ENCODE peak calls at places on chromosomes 3 and 15, in nine cellular contexts. P, X, B, Y, J, G, U, F and W are unnamed samples.
A peak's percentile ranks its signal among the peaks of the same experiment; 100 is the strongest.

GRCh38 chr3:23888617-23889228 is 28.1 kb downstream of the NKIRAS1 start:
- DNase-seq in P (no peak), X (no peak), B (peak; percentile 48), Y (peak; percentile 71), J (peak; percentile 67), G (no peak), U (peak; percentile 30), F (no peak), W (no peak)

GRCh38 chr3:27022096-27022761 is 347.0 kb downstream of the NEK10 start:
- DNase-seq in P (no peak), X (no peak), B (no peak), Y (no peak), J (no peak), G (no peak), U (no peak), F (no peak), W (no peak)

GRCh38 chr3:43153189-43154083 is 47.6 kb upstream of the POMGNT2 start:
- DNase-seq in P (no peak), X (no peak), B (no peak), Y (peak; percentile 74), J (peak; percentile 95), G (peak; percentile 53), U (no peak), F (peak; percentile 52), W (no peak)

GRCh38 chr3:99974989-99975388 is 139.3 kb downstream of the FILIP1L start:
- DNase-seq in P (no peak), X (no peak), B (no peak), Y (no peak), J (no peak), G (no peak), U (no peak), F (no peak), W (no peak)

GRCh38 chr3:111735271-111735758 is 123.8 kb upstream of the PHLDB2 start:
- DNase-seq in P (no peak), X (no peak), B (no peak), Y (peak; percentile 95), J (peak; percentile 89), G (no peak), U (no peak), F (no peak), W (no peak)

GRCh38 chr3:115248274-115248673 is 101.2 kb upstream of the ZBTB20 start:
- DNase-seq in P (no peak), X (no peak), B (no peak), Y (peak; percentile 52), J (peak; percentile 60), G (no peak), U (no peak), F (no peak), W (no peak)

GRCh38 chr3:23333633-23334032 is 130.5 kb downstream of the UBE2E2 start:
- DNase-seq in P (no peak), X (no peak), B (no peak), Y (no peak), J (no peak), G (no peak), U (no peak), F (no peak), W (no peak)

GRCh38 chr15:51132384-51133139 is 37.9 kb upstream of the TNFAIP8L3 start:
- DNase-seq in P (no peak), X (peak; percentile 23), B (peak; percentile 16), Y (peak; percentile 100), J (peak; percentile 97), G (no peak), U (peak; percentile 51), F (peak; percentile 55), W (peak; percentile 57)

GRCh38 chr3:105417538-105418289 is 51.0 kb downstream of the ALCAM start:
- DNase-seq in P (no peak), X (no peak), B (peak; percentile 2), Y (peak; percentile 35), J (peak; percentile 30), G (no peak), U (no peak), F (no peak), W (no peak)

GRCh38 chr3:133572158-133573053 is 1.1 kb upstream of the CDV3 start:
- DNase-seq in P (no peak), X (no peak), B (peak; percentile 91), Y (peak; percentile 71), J (peak; percentile 60), G (no peak), U (no peak), F (no peak), W (no peak)

DNA sequence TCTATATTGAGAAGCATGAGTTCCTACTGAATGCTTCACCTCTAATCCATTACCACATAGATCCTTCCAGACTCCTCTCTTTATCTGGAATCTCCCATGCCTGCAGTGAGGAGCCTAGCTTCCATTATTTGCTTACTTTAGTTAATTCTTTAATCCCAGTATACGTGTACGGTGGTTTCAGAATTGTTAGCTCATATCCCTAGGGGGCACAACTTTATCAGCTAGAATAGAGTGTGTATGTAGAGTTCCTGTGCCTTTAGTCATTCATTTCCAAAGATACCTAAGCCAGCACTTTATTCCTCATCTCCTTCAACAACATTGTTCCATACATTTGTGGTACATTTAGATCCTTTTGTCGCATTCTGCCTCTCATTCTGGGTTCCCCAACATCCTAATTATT is 226.0 kb downstream of the TJP1 start:
- DNase-seq in P (no peak), X (no peak), B (peak; percentile 2), Y (peak; percentile 64), J (peak; percentile 22), G (no peak), U (no peak), F (no peak), W (no peak)
- TF ChIP-seq CTCF in P (no peak), X (no peak), B (peak; percentile 66), Y (peak; percentile 33), J (peak; percentile 56), G (no peak), U (no peak), F (no peak), W (no peak)

DNA sequence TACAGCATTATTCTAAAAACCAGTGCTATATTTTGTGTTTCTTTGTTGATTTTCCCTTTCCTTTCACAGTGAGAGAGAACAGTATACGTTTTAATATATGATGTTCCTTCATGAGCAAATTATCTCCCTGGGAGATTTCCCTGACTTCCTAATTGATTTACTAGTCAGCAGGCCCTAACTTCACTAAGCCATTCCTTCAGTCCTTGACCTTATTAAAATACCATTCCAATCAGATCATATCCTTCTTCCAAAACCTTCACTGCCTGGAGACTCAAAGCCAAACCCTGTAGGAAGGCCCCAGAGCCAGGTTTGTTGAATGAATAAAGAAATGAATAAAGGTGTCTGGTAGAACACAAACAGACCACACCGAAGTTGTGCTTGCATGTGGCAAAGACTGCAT is 43.8 kb upstream of the ARHGEF3 start:
- DNase-seq in P (no peak), X (no peak), B (no peak), Y (peak; percentile 7), J (peak; percentile 64), G (no peak), U (no peak), F (no peak), W (no peak)
- H3K4me3 ChIP-seq in P (no peak overlapping the region), X (no peak overlapping the region), B (no peak overlapping the region), Y (no peak overlapping the region), J (no peak overlapping the region), G (no peak overlapping the region), U (no peak overlapping the region), F (no peak overlapping the region), W (no peak overlapping the region)

DNA sequence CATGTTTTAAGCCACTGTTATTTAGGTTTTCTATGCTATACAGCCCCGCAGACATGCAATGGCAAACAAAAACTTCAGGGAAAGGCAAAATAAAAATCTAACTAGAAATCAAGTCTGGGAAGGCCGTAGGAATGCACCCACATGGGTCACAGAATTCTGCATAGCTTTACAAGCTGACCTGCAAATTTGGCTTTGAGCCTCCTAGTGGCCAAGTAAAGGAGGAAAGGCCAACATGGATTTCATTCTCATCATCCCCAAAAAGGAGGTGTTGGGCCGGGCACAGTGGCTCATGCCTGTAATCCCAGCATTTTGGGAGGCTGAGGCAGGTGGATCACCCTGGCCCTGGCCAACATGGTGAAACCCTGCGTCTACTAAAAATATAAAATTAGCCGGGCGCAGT is 124.3 kb downstream of the FBLN2 start:
- DNase-seq in P (no peak), X (no peak), B (no peak), Y (peak; percentile 7), J (no peak), G (no peak), U (peak; percentile 60), F (no peak), W (no peak)
- TF ChIP-seq CTCF in P (no peak), X (peak; percentile 37), B (peak; percentile 59), Y (peak; percentile 16), J (peak; percentile 32), G (no peak), U (peak; percentile 53), F (no peak), W (no peak)

DNA sequence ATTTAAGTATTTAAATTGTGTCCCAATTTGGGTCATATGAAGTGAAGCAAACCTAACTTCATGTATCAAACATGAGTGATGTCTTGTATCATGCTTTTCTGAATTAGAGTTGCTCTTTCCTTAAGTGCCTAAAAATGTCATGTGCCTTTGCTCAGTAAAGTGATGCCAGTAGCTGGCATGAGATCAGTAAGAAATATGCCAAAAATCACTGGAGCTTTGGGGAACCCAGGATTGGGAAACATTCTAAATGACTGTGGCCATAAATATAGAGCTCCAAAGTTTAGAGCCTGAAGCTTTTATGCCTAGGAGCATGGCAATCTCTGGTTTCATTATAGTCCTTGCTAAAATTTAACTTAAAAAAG is 33.8 kb downstream of the RBMS3 start:
- DNase-seq in P (no peak), X (no peak), B (no peak), Y (no peak), J (no peak), G (no peak), U (no peak), F (no peak), W (no peak)
- H3K4me3 ChIP-seq in P (no peak overlapping the region), X (no peak overlapping the region), B (no peak overlapping the region), Y (no peak overlapping the region), J (no peak overlapping the region), G (no peak overlapping the region), U (no peak overlapping the region), F (no peak overlapping the region), W (no peak overlapping the region)

GRCh38 chr3:10973196-10973595 is 19.4 kb upstream of the SLC6A1 start:
- DNase-seq in P (no peak), X (no peak), B (no peak), Y (no peak), J (no peak), G (no peak), U (no peak), F (no peak), W (no peak)
- TF ChIP-seq CTCF in P (no peak), X (peak; percentile 37), B (no peak), Y (no peak), J (no peak), G (no peak), U (no peak), F (no peak), W (no peak)